ENCODE peak calls at places on chromosomes 6 and 20, in eight cellular contexts. O is CD4-positive, CD25-positive, alpha-beta regulatory T cell; F is A172; Y is ovary; Q is astrocyte of the hippocampus; Z is cardiac muscle cell; M is RPMI7951; D is upper lobe of right lung. C is an unnamed sample.
A peak's percentile ranks its signal among the peaks of the same experiment; 100 is the strongest.

GRCh38 chr20:25283221-25283951 is 35.5 kb downstream of the PYGB start:
- DNase-seq in O (no peak), F (no peak), Y (peak; percentile 24), Q (no peak), Z (no peak), M (no peak), D (peak; percentile 61), C (peak; percentile 71)

GRCh38 chr6:91713911-91714310 is 1127.0 kb upstream of the MAP3K7 start:
- DNase-seq in O (no peak), F (no peak), Y (no peak), Q (no peak), Z (no peak), M (no peak), D (no peak), C (no peak)

GRCh38 chr20:36478137-36478905 is 63.0 kb upstream of the MYL9 start:
- DNase-seq in O (no peak), F (no peak), Y (no peak), Q (no peak), Z (no peak), M (no peak), D (no peak), C (no peak)

GRCh38 chr20:38162149-38162548 is 2.9 kb downstream of the TGM2 start:
- DNase-seq in O (no peak), F (no peak), Y (no peak), Q (no peak), Z (no peak), M (no peak), D (no peak), C (no peak)

GRCh38 chr20:20303320-20303719 is 64.6 kb upstream of the INSM1 start:
- DNase-seq in O (no peak), F (no peak), Y (no peak), Q (no peak), Z (no peak), M (no peak), D (no peak), C (no peak)

GRCh38 chr6:38427492-38428210 is 212.1 kb downstream of the BTBD9 start:
- DNase-seq in O (no peak), F (no peak), Y (no peak), Q (no peak), Z (no peak), M (no peak), D (no peak), C (no peak)

GRCh38 chr6:25454141-25454540 is 175.0 kb downstream of the CARMIL1 start:
- DNase-seq in O (no peak), F (no peak), Y (no peak), Q (no peak), Z (peak; percentile 13), M (no peak), D (no peak), C (no peak)

GRCh38 chr6:106381871-106382270 is 21.4 kb downstream of the CRYBG1 start:
- DNase-seq in O (no peak), F (no peak), Y (no peak), Q (no peak), Z (no peak), M (no peak), D (no peak), C (no peak)

GRCh38 chr20:37387519-37388269 is 41.8 kb downstream of the SRC start:
- DNase-seq in O (no peak), F (no peak), Y (no peak), Q (no peak), Z (no peak), M (no peak), D (peak; percentile 25), C (peak; percentile 15)

GRCh38 chr6:35603326-35604202 is 85.2 kb downstream of the FKBP5 start:
- DNase-seq in O (no peak), F (no peak), Y (no peak), Q (peak; percentile 41), Z (peak; percentile 47), M (no peak), D (no peak), C (no peak)

C was measured in kidney.